ENCODE peak calls at places on chromosomes 12 and 14, in nine cellular contexts. Y is LoVo; K is adipocyte; I is body of pancreas; N is ELF-1; B is activated CD8-positive, alpha-beta T cell treated with anti-CD3 and anti-CD28 coated beads, Interleukin-2, amount 10 ng/mL, durations not matched to agents 7 days and 5 days; D is SIG-M5; C is spleen; E is stimulated activated CD8-positive, alpha-beta memory T cell treated with anti-CD3 and anti-CD28 coated beads, Interleukin-4, amount 100 ng/mL, for 24 hours. O is an unnamed sample.
A peak's percentile ranks its signal among the peaks of the same experiment; 100 is the strongest.

GRCh38 chr12:124734224-124734788 is 129.4 kb downstream of the SCARB1 start:
- DNase-seq in E (no peak), I (no peak), D (peak; percentile 30), N (peak; percentile 90), C (no peak), B (no peak), Y (no peak), K (no peak), O (peak; percentile 95)

GRCh38 chr12:78797201-78797931 is 67.2 kb upstream of the SYT1 start:
- DNase-seq in N (no peak), K (peak; percentile 37), E (no peak), Y (no peak), D (no peak), C (no peak), B (no peak), I (no peak), O (no peak)

GRCh38 chr12:2319747-2320146 is 267.0 kb downstream of the CACNA1C start:
- DNase-seq in C (no peak), Y (no peak), D (no peak), N (no peak), E (no peak), K (peak; percentile 60), I (no peak), B (no peak), O (no peak)

GRCh38 chr12:101051151-101051550 is 158.9 kb downstream of the SLC5A8 start:
- DNase-seq in K (no peak), C (no peak), B (no peak), I (no peak), D (no peak), Y (no peak), E (no peak), N (no peak), O (no peak)

GRCh38 chr12:2053675-2054070 is 886 bp downstream of the CACNA1C start:
- DNase-seq in B (no peak), K (peak; percentile 77), I (no peak), E (no peak), N (no peak), Y (no peak), D (no peak), C (no peak), O (no peak)

GRCh38 chr12:62123721-62124203 is 136.4 kb upstream of the USP15 start:
- DNase-seq in I (peak; percentile 19), B (peak; percentile 51), N (no peak), E (peak; percentile 4), Y (peak; percentile 68), K (peak; percentile 74), D (no peak), C (no peak), O (peak; percentile 13)

GRCh38 chr12:92421701-92422100 is 276.1 kb upstream of the BTG1 start:
- DNase-seq in I (no peak), E (no peak), C (no peak), K (peak; percentile 43), Y (no peak), B (no peak), D (no peak), N (no peak), O (no peak)

GRCh38 chr12:24795699-24796385 is 153.1 kb downstream of the BCAT1 start:
- DNase-seq in N (no peak), C (no peak), K (no peak), B (no peak), D (no peak), Y (peak; percentile 17), E (no peak), I (no peak), O (no peak)

GRCh38 chr14:99730876-99731351 is 46.8 kb downstream of the CYP46A1 start:
- DNase-seq in I (peak; percentile 13), K (no peak), B (no peak), D (no peak), Y (no peak), N (no peak), C (peak; percentile 50), E (no peak), O (no peak)

GRCh38 chr14:71062581-71063303 is 155.5 kb downstream of the PCNX1 start:
- DNase-seq in E (no peak), B (no peak), N (no peak), D (no peak), Y (no peak), C (no peak), K (no peak), I (no peak), O (no peak)